ENCODE peak calls at places on chromosomes 16 and 17, in five cellular contexts. One of them, this sample, is unnamed.

GRCh38 chr16:13372421-13372820 is 471.0 kb downstream of the SHISA9 start:
- DNase-seq in glomerular endothelial cell: no peak
- DNase-seq in brain microvascular endothelial cell: no peak
- DNase-seq in T-helper 2 cell: no peak
- DNase-seq in activated T-cell treated with anti-CD3 and anti-CD28 coated beads, Interleukin-2, amount 50 U/mL, for 72 hours: no peak
- DNase-seq in this sample: no peak

GRCh38 chr17:47728214-47728877 is 4.7 kb upstream of the TBX21 start:
- DNase-seq in T-helper 2 cell: no peak
- DNase-seq in brain microvascular endothelial cell: no peak
- DNase-seq in activated T-cell treated with anti-CD3 and anti-CD28 coated beads, Interleukin-2, amount 50 U/mL, for 72 hours: no peak
- DNase-seq in glomerular endothelial cell: no peak
- DNase-seq in this sample: no peak

GRCh38 chr16:58346831-58347371 is 45.4 kb upstream of the GINS3 start:
- DNase-seq in glomerular endothelial cell: no peak
- DNase-seq in activated T-cell treated with anti-CD3 and anti-CD28 coated beads, Interleukin-2, amount 50 U/mL, for 72 hours: no peak
- DNase-seq in T-helper 2 cell: no peak
- DNase-seq in brain microvascular endothelial cell: no peak
- DNase-seq in this sample: no peak

GRCh38 chr17:13647551-13647950 is 45.8 kb upstream of the HS3ST3A1 start:
- DNase-seq in T-helper 2 cell: no peak
- DNase-seq in brain microvascular endothelial cell: no peak
- DNase-seq in activated T-cell treated with anti-CD3 and anti-CD28 coated beads, Interleukin-2, amount 50 U/mL, for 72 hours: no peak
- DNase-seq in glomerular endothelial cell: no peak
- DNase-seq in this sample: no peak

GRCh38 chr16:67155305-67156145 is 4.2 kb downstream of the TRADD start:
- DNase-seq in brain microvascular endothelial cell: peak
- DNase-seq in activated T-cell treated with anti-CD3 and anti-CD28 coated beads, Interleukin-2, amount 50 U/mL, for 72 hours: peak
- DNase-seq in T-helper 2 cell: peak
- DNase-seq in glomerular endothelial cell: no peak
- DNase-seq in this sample: no peak

GRCh38 chr16:84834403-84834772 is 14.6 kb downstream of the CRISPLD2 start:
- DNase-seq in glomerular endothelial cell: no peak
- DNase-seq in activated T-cell treated with anti-CD3 and anti-CD28 coated beads, Interleukin-2, amount 50 U/mL, for 72 hours: no peak
- DNase-seq in brain microvascular endothelial cell: no peak
- DNase-seq in T-helper 2 cell: no peak
- DNase-seq in this sample: no peak

GRCh38 chr17:18005496-18005895 is 32.8 kb downstream of the DRC3 start:
- DNase-seq in activated T-cell treated with anti-CD3 and anti-CD28 coated beads, Interleukin-2, amount 50 U/mL, for 72 hours: no peak
- DNase-seq in brain microvascular endothelial cell: no peak
- DNase-seq in glomerular endothelial cell: no peak
- DNase-seq in T-helper 2 cell: no peak
- DNase-seq in this sample: no peak

GRCh38 chr17:31453896-31454295 is 62.4 kb downstream of the RAB11FIP4 start:
- DNase-seq in T-helper 2 cell: no peak
- DNase-seq in glomerular endothelial cell: no peak
- DNase-seq in activated T-cell treated with anti-CD3 and anti-CD28 coated beads, Interleukin-2, amount 50 U/mL, for 72 hours: no peak
- DNase-seq in brain microvascular endothelial cell: no peak
- DNase-seq in this sample: no peak

GRCh38 chr16:89345663-89346150 is 128.2 kb downstream of the ZNF778 start:
- DNase-seq in glomerular endothelial cell: no peak
- DNase-seq in brain microvascular endothelial cell: no peak
- DNase-seq in T-helper 2 cell: no peak
- DNase-seq in activated T-cell treated with anti-CD3 and anti-CD28 coated beads, Interleukin-2, amount 50 U/mL, for 72 hours: no peak
- DNase-seq in this sample: no peak

GRCh38 chr16:35533683-35534082 is 2074.3 kb downstream of the TP53TG3F start:
- DNase-seq in glomerular endothelial cell: no peak
- DNase-seq in activated T-cell treated with anti-CD3 and anti-CD28 coated beads, Interleukin-2, amount 50 U/mL, for 72 hours: no peak
- DNase-seq in T-helper 2 cell: no peak
- DNase-seq in brain microvascular endothelial cell: no peak
- DNase-seq in this sample: no peak

GRCh38 chr16:23240994-23241393 is 58.4 kb downstream of the SCNN1G start:
- DNase-seq in activated T-cell treated with anti-CD3 and anti-CD28 coated beads, Interleukin-2, amount 50 U/mL, for 72 hours: no peak
- DNase-seq in brain microvascular endothelial cell: no peak
- DNase-seq in glomerular endothelial cell: no peak
- DNase-seq in T-helper 2 cell: no peak
- DNase-seq in this sample: no peak

GRCh38 chr16:11004957-11005610 is 60.7 kb downstream of the CLEC16A start:
- DNase-seq in glomerular endothelial cell: no peak
- DNase-seq in brain microvascular endothelial cell: no peak
- DNase-seq in activated T-cell treated with anti-CD3 and anti-CD28 coated beads, Interleukin-2, amount 50 U/mL, for 72 hours: no peak
- DNase-seq in T-helper 2 cell: no peak
- DNase-seq in this sample: no peak

GRCh38 chr16:89314858-89315257 is 97.4 kb downstream of the ZNF778 start:
- DNase-seq in brain microvascular endothelial cell: no peak
- DNase-seq in T-helper 2 cell: no peak
- DNase-seq in activated T-cell treated with anti-CD3 and anti-CD28 coated beads, Interleukin-2, amount 50 U/mL, for 72 hours: no peak
- DNase-seq in glomerular endothelial cell: no peak
- DNase-seq in this sample: no peak

GRCh38 chr16:31477220-31478216 is 5.4 kb upstream of the SLC5A2 start:
- DNase-seq in activated T-cell treated with anti-CD3 and anti-CD28 coated beads, Interleukin-2, amount 50 U/mL, for 72 hours: peak
- DNase-seq in glomerular endothelial cell: no peak
- DNase-seq in T-helper 2 cell: no peak
- DNase-seq in brain microvascular endothelial cell: no peak
- DNase-seq in this sample: no peak

GRCh38 chr16:77636615-77637014 is 85.7 kb upstream of the NUDT7 start:
- DNase-seq in activated T-cell treated with anti-CD3 and anti-CD28 coated beads, Interleukin-2, amount 50 U/mL, for 72 hours: no peak
- DNase-seq in brain microvascular endothelial cell: no peak
- DNase-seq in glomerular endothelial cell: no peak
- DNase-seq in T-helper 2 cell: no peak
- DNase-seq in this sample: no peak

GRCh38 chr17:77995146-77995852 is 36.8 kb downstream of the TNRC6C start:
- DNase-seq in T-helper 2 cell: no peak
- DNase-seq in activated T-cell treated with anti-CD3 and anti-CD28 coated beads, Interleukin-2, amount 50 U/mL, for 72 hours: peak
- DNase-seq in glomerular endothelial cell: no peak
- DNase-seq in brain microvascular endothelial cell: no peak
- DNase-seq in this sample: peak

GRCh38 chr17:79648181-79648831 is 37.5 kb upstream of the RBFOX3 start:
- DNase-seq in glomerular endothelial cell: no peak
- DNase-seq in brain microvascular endothelial cell: no peak
- DNase-seq in activated T-cell treated with anti-CD3 and anti-CD28 coated beads, Interleukin-2, amount 50 U/mL, for 72 hours: no peak
- DNase-seq in T-helper 2 cell: no peak
- DNase-seq in this sample: no peak

GRCh38 chr17:68562736-68563135 is 38.4 kb downstream of the FAM20A start:
- DNase-seq in glomerular endothelial cell: no peak
- DNase-seq in T-helper 2 cell: no peak
- DNase-seq in activated T-cell treated with anti-CD3 and anti-CD28 coated beads, Interleukin-2, amount 50 U/mL, for 72 hours: no peak
- DNase-seq in brain microvascular endothelial cell: no peak
- DNase-seq in this sample: no peak

GRCh38 chr16:49513040-49513439 is 139.4 kb downstream of the C16orf78 start:
- DNase-seq in activated T-cell treated with anti-CD3 and anti-CD28 coated beads, Interleukin-2, amount 50 U/mL, for 72 hours: no peak
- DNase-seq in brain microvascular endothelial cell: no peak
- DNase-seq in glomerular endothelial cell: no peak
- DNase-seq in T-helper 2 cell: no peak
- DNase-seq in this sample: no peak

GRCh38 chr17:31216053-31216751 is 80.8 kb downstream of the OMG start:
- DNase-seq in brain microvascular endothelial cell: peak
- DNase-seq in T-helper 2 cell: no peak
- DNase-seq in glomerular endothelial cell: peak
- DNase-seq in activated T-cell treated with anti-CD3 and anti-CD28 coated beads, Interleukin-2, amount 50 U/mL, for 72 hours: no peak
- DNase-seq in this sample: no peak

GRCh38 chr17:15969463-15969862 is 24.5 kb downstream of the ADORA2B start:
- DNase-seq in T-helper 2 cell: no peak
- DNase-seq in activated T-cell treated with anti-CD3 and anti-CD28 coated beads, Interleukin-2, amount 50 U/mL, for 72 hours: no peak
- DNase-seq in brain microvascular endothelial cell: no peak
- DNase-seq in glomerular endothelial cell: no peak
- DNase-seq in this sample: no peak

This sample was measured in gastrocnemius medialis.